ENCODE peak calls at places on chromosomes 13 and 19, in seven cellular contexts. A is gastrocnemius medialis, V is mesendoderm, Q is kidney epithelial cell, M is cardiac muscle cell, O is BJ, H is PC-9. Z is an unnamed sample. For H3K27me3 and H3K36me3, the result is how much of the 10 kb centered on the place peaks cover.

GRCh38 chr13:75365724-75366173 is 116.2 kb downstream of the TBC1D4 start:
- DNase-seq in A (no peak), V (peak), Q (peak), M (no peak), O (peak), H (peak), Z (no peak)

GRCh38 chr13:104757712-104758111 is 1691.5 kb upstream of the SLC10A2 start:
- DNase-seq in A (no peak), V (no peak), Q (no peak), M (no peak), O (no peak), H (no peak), Z (no peak)

GRCh38 chr13:53198699-53199098 is 170.1 kb downstream of the OLFM4 start:
- DNase-seq in A (no peak), V (no peak), Q (no peak), M (no peak), O (no peak), H (no peak), Z (no peak)

GRCh38 chr19:12779162-12779993 is 4.0 kb upstream of the HOOK2 start:
- DNase-seq in A (no peak), V (peak), Q (no peak), M (peak), O (no peak), H (peak), Z (no peak)

GRCh38 chr19:44653977-44654784 is 10.5 kb downstream of the PVR start:
- DNase-seq in A (peak), V (peak), Q (no peak), M (peak), O (no peak), H (peak), Z (peak)

GRCh38 chr13:64154514-64154913 is 2738.9 kb upstream of the PCDH20 start:
- DNase-seq in A (no peak), V (peak), Q (no peak), M (no peak), O (peak), H (no peak), Z (no peak)

GRCh38 chr19:43499042-43499441 is 5.5 kb downstream of the PHLDB3 start:
- DNase-seq in A (no peak), V (no peak), Q (no peak), M (no peak), O (no peak), H (no peak), Z (no peak)

GRCh38 chr13:77388944-77389616 is 62.2 kb upstream of the MYCBP2 start:
- DNase-seq in A (no peak), V (no peak), Q (no peak), M (no peak), O (no peak), H (no peak), Z (no peak)

GRCh38 chr19:3372413-3372812 is 6.0 kb downstream of the NFIC start:
- DNase-seq in A (no peak), V (no peak), Q (no peak), M (no peak), O (no peak), H (no peak), Z (no peak)

GRCh38 chr13:91576590-91576989 is 178.2 kb downstream of the GPC5 start:
- DNase-seq in A (no peak), V (peak), Q (no peak), M (peak), O (no peak), H (no peak), Z (no peak)

GRCh38 chr19:32658075-32658474 is 16.9 kb downstream of the ANKRD27 start:
- DNase-seq in A (no peak), V (no peak), Q (no peak), M (no peak), O (no peak), H (no peak), Z (no peak)

GRCh38 chr19:19480688-19481087 is 34.7 kb downstream of the TSSK6 start:
- DNase-seq in A (no peak), V (no peak), Q (no peak), M (no peak), O (no peak), H (no peak), Z (no peak)

GRCh38 chr13:49436890-49437289 is 7.0 kb downstream of the CAB39L start:
- DNase-seq in A (no peak), V (no peak), Q (no peak), M (peak), O (no peak), H (no peak), Z (no peak)

GRCh38 chr19:45506246-45506990 is 861 bp upstream of the VASP start:
- DNase-seq in A (peak), V (peak), Q (peak), M (peak), O (no peak), H (peak), Z (peak)

DNA sequence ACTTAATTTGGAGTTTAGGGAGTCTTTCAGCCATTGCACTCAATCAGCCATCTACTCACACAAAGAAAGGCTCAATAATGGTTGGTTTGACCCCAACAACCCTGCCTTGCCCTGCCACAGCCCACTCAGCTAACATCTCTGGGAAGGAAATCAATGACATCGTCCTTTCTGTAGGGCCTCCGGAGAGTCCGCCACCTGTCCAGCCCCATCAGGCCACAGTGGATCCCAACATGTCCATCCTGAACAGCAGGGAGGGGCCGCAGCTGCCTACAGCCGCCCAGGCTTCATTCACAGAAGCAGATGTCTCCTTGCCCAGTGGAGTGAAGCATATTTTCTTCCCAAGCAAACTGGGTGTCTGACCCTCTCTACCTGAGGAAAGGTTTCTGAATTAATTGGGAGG is 4.2 kb upstream of the CDX2 start:
- DNase-seq in A (no peak), V (no peak), Q (no peak), M (no peak), O (no peak), H (no peak), Z (no peak)
- H3K27me3 ChIP-seq in A (half or more), V (half or more), Q (half or more), M (half or more), O (half or more), H (under half), Z (under half)

GRCh38 chr19:35738887-35739229 is 3.4 kb downstream of the IGFLR1 start:
- DNase-seq in A (no peak), V (no peak), Q (no peak), M (no peak), O (no peak), H (no peak), Z (no peak)
- H3K36me3 ChIP-seq in A (half or more), V (under half), Q (under half), M (under half), O (under half), H (under half), Z (under half)

GRCh38 chr13:109723046-109723445 is 63.3 kb downstream of the IRS2 start:
- DNase-seq in A (no peak), V (no peak), Q (no peak), M (no peak), O (no peak), H (no peak), Z (no peak)

GRCh38 chr13:109727251-109727650 is 59.1 kb downstream of the IRS2 start:
- DNase-seq in A (no peak), V (no peak), Q (no peak), M (no peak), O (no peak), H (no peak), Z (no peak)

GRCh38 chr13:109724603-109725002 is 61.8 kb downstream of the IRS2 start:
- DNase-seq in A (no peak), V (no peak), Q (no peak), M (no peak), O (no peak), H (no peak), Z (no peak)

GRCh38 chr13:109725995-109726637 is 60.3 kb downstream of the IRS2 start:
- DNase-seq in A (no peak), V (no peak), Q (no peak), M (no peak), O (no peak), H (no peak), Z (no peak)

GRCh38 chr13:109725297-109725696 is 61.1 kb downstream of the IRS2 start:
- DNase-seq in A (no peak), V (no peak), Q (no peak), M (no peak), O (no peak), H (no peak), Z (no peak)
- H3K27me3 ChIP-seq in A (under half), V (under half), Q (under half), M (under half), O (under half), H (under half), Z (under half)

DNA sequence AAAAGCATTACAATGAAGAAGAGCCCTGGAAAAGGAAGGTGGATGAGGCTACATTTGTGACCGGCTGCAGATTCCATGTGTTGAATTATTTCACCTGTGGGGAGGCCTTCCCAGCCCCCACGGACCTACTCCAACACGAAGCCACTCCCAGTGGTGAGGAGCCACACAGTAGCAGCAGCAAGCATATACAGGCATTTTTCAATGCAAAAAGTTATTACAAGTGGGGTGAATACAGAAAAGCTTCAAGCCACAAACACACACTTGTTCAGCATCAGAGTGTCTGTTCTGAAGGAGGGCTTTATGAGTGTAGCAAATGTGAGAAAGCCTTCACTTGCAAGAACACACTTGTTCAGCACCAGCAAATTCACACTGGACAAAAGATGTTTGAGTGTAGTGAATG is 5.0 kb downstream of the ZNF551 start:
- DNase-seq in A (no peak), V (no peak), Q (no peak), M (no peak), O (no peak), H (no peak), Z (no peak)
- H3K36me3 ChIP-seq in A (half or more), V (under half), Q (under half), M (under half), O (under half), H (half or more), Z (under half)

GRCh38 chr13:79456051-79456450 is 24.9 kb upstream of the NDFIP2 start:
- DNase-seq in A (no peak), V (no peak), Q (no peak), M (no peak), O (no peak), H (no peak), Z (no peak)

GRCh38 chr13:79456656-79457365 is 24.1 kb upstream of the NDFIP2 start:
- DNase-seq in A (no peak), V (no peak), Q (no peak), M (no peak), O (no peak), H (no peak), Z (no peak)

GRCh38 chr13:79457948-79458347 is 23.0 kb upstream of the NDFIP2 start:
- DNase-seq in A (no peak), V (peak), Q (no peak), M (no peak), O (peak), H (no peak), Z (no peak)

GRCh38 chr13:79458436-79458835 is 22.5 kb upstream of the NDFIP2 start:
- DNase-seq in A (no peak), V (no peak), Q (no peak), M (no peak), O (no peak), H (no peak), Z (no peak)

DNA sequence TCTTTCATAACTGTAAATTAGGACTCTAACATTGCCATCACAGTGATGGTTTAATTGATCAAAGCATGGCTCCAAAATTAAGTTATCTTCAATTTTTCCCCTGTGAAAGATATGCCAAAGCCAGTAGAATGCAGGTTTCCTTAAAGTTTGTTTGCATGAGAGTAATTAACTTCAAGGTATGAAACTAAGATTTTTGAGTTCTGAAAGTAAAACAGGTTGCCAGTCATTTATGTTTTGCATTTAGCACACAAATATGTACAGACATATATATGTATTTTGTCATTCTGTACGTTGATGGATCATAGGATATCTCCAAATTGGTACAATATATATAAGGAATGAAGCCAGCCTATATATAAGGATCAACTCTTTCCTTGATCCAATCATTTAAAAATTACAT is 23.6 kb upstream of the NDFIP2 start:
- DNase-seq in A (no peak), V (no peak), Q (no peak), M (no peak), O (no peak), H (no peak), Z (no peak)
- H3K27me3 ChIP-seq in A (under half), V (under half), Q (under half), M (under half), O (under half), H (under half), Z (under half)

GRCh38 chr19:18310966-18311365 is 11.9 kb downstream of the LSM4 start:
- DNase-seq in A (no peak), V (no peak), Q (no peak), M (no peak), O (no peak), H (no peak), Z (no peak)

GRCh38 chr19:18310118-18310909 is 12.6 kb downstream of the LSM4 start:
- DNase-seq in A (no peak), V (no peak), Q (no peak), M (no peak), O (no peak), H (no peak), Z (no peak)

GRCh38 chr19:18309525-18310064 is 13.3 kb downstream of the LSM4 start:
- DNase-seq in A (no peak), V (no peak), Q (no peak), M (no peak), O (no peak), H (no peak), Z (no peak)

GRCh38 chr19:18312021-18312534 is 10.8 kb downstream of the LSM4 start:
- DNase-seq in A (no peak), V (no peak), Q (no peak), M (no peak), O (no peak), H (no peak), Z (no peak)

DNA sequence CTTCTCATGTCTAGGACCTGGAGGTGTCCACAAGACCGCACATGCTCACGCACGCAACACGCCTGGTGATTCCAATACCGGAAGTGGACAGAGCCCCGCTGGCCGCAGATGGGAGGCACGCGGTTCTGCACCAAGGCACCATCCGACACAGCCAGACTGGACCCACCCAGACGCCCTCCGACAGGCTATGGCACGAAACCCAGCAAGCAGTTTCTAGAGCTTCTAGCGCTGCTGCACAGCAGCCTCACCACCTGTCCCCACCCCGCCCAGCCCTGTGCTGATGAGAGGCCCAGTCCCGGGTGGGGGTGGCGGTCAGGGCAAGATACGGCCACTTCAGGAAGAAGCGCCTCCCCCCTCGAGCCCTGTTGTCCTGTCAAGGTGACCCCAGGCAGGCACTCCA is 11.4 kb downstream of the LSM4 start:
- DNase-seq in A (no peak), V (no peak), Q (no peak), M (no peak), O (no peak), H (no peak), Z (no peak)
- H3K36me3 ChIP-seq in A (under half), V (under half), Q (under half), M (under half), O (under half), H (under half), Z (under half)

Z was measured in effector memory CD4-positive, alpha-beta T cell.